ENCODE peak calls at places on chromosomes 12 and 14, in eight cellular contexts. F is PC-3; N is ovary; B is brain microvascular endothelial cell; G is endodermal cell; V is lower leg skin; D is IMR-90; R is CD8-positive, alpha-beta T cell. Z is an unnamed sample.

GRCh38 chr12:49515266-49515665 is 23.6 kb upstream of the KCNH3 start:
- DNase-seq in R (no peak), G (no peak), N (no peak), V (no peak), F (peak; percentile 88), D (peak; percentile 90), B (peak; percentile 79), Z (peak; percentile 84)

GRCh38 chr14:52067873-52068740 is 752 bp downstream of the NID2 start:
- DNase-seq in F (peak; percentile 26), B (no peak), V (no peak), D (peak; percentile 51), G (peak; percentile 84), N (peak; percentile 64), R (no peak), Z (peak; percentile 56)

GRCh38 chr14:33810308-33810707 is 140.6 kb downstream of the EGLN3 start:
- DNase-seq in F (no peak), R (no peak), N (no peak), B (no peak), V (no peak), G (no peak), D (no peak), Z (no peak)

GRCh38 chr12:110010853-110011835 is 11.9 kb downstream of the ANKRD13A start:
- DNase-seq in V (no peak), R (no peak), B (no peak), D (no peak), G (no peak), N (no peak), F (no peak), Z (no peak)

GRCh38 chr12:46357438-46358324 is 14.9 kb downstream of the SLC38A2 start:
- DNase-seq in N (no peak), V (no peak), F (peak; percentile 39), B (peak; percentile 49), R (no peak), D (peak; percentile 93), G (peak; percentile 61), Z (peak; percentile 94)

GRCh38 chr14:102140027-102140749 is 491 bp downstream of the WDR20 start:
- DNase-seq in G (peak; percentile 70), N (no peak), V (peak; percentile 27), R (peak; percentile 12), F (no peak), B (peak; percentile 6), D (no peak), Z (no peak)

GRCh38 chr12:69935651-69936100 is 110.6 kb downstream of the MYRFL start:
- DNase-seq in R (no peak), N (no peak), G (peak; percentile 70), F (no peak), D (no peak), V (peak; percentile 21), B (no peak), Z (no peak)

GRCh38 chr14:105294142-105294597 is 6.6 kb downstream of the BRF1 start:
- DNase-seq in D (peak; percentile 50), V (no peak), N (no peak), B (peak; percentile 55), F (no peak), R (peak; percentile 53), G (no peak), Z (peak; percentile 20)

GRCh38 chr12:12004524-12004923 is 66.2 kb upstream of the BCL2L14 start:
- DNase-seq in G (no peak), D (no peak), F (no peak), B (no peak), R (no peak), V (no peak), N (no peak), Z (no peak)

GRCh38 chr14:73718742-73719251 is 4.6 kb upstream of the PNMA1 start:
- DNase-seq in B (no peak), F (no peak), V (no peak), G (peak; percentile 89), R (no peak), N (peak; percentile 82), D (no peak), Z (no peak)

GRCh38 chr12:9049520-9050133 is 60.3 kb downstream of the KLRG1 start:
- DNase-seq in R (no peak), B (peak; percentile 39), G (no peak), D (peak; percentile 52), F (peak; percentile 56), V (no peak), N (no peak), Z (peak; percentile 73)

GRCh38 chr12:128079-128478 is 61.5 kb downstream of the IQSEC3 start:
- DNase-seq in B (no peak), G (no peak), N (no peak), V (no peak), R (no peak), F (no peak), D (no peak), Z (no peak)

GRCh38 chr14:87990687-87991086 is 2.3 kb downstream of the GALC start:
- DNase-seq in B (no peak), D (no peak), G (no peak), V (peak; percentile 34), R (no peak), N (no peak), F (no peak), Z (no peak)

GRCh38 chr12:69834147-69834546 is 9.1 kb downstream of the MYRFL start:
- DNase-seq in D (no peak), R (no peak), V (no peak), B (no peak), N (no peak), F (no peak), G (no peak), Z (no peak)

GRCh38 chr14:74610866-74611671 is 968 bp downstream of the LTBP2 start:
- DNase-seq in R (no peak), V (no peak), G (peak; percentile 72), F (no peak), N (peak; percentile 54), B (peak; percentile 21), D (peak; percentile 48), Z (peak; percentile 54)

GRCh38 chr14:31133133-31133532 is 74.5 kb downstream of the HECTD1 start:
- DNase-seq in D (no peak), G (no peak), F (no peak), V (no peak), N (no peak), R (no peak), B (no peak), Z (no peak)

GRCh38 chr12:53078425-53079225 is 565 bp downstream of the SPRYD3 start:
- DNase-seq in B (no peak), F (peak; percentile 49), G (no peak), D (peak; percentile 29), V (peak; percentile 36), R (peak; percentile 45), N (peak; percentile 79), Z (peak; percentile 46)

DNA sequence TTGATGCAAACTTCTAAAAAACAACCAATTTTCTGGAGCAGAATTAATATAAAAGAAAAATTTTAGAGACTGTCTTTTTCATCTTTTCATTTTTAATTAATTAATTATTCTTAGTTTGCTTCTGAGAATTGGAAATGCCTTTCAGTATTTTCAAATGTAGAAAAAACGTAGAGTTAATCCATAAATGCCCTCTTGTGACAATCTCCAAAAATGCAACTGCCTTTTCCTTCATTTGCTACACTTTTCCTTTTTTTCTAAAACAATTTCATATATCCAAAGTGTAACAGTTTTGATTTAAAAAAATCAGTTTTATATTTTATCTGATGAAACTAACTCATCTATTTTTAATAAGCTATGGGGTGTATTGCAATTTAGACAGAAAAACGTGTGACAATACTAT is 409.3 kb downstream of the PRKD1 start:
- DNase-seq in B (no peak), F (peak; percentile 39), N (no peak), R (no peak), D (peak; percentile 28), G (no peak), V (no peak), Z (peak; percentile 49)
- TF ChIP-seq CTCF in B (peak; percentile 18), F (peak; percentile 53), N (no peak), R (no peak), D (peak; percentile 58), G (peak; percentile 56), V (no peak), Z (peak; percentile 63)

DNA sequence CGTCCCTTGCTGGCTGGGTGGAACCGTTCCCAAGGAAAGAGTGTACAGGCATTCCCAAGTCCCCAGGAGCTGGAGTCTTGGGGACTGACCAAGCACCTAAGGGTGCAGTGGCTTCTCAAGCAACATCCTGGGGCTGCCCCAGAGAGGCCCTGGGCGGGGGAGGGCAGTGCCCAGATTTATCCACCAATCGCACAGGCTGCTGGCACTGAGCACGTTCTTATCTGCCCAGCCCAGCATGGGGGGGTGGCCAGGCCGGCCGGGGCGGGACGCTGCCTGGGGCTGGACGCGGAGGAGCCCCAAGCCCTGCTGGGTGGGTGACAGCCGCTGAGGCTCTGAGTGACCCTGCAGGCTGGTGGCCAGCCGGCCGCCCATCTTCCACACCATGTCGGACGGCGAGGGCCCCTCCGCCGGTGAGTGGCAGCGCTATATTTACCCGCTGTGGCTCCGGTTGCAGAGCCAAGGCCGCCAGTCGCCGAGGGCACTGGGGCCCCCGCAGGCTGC is 53.4 kb downstream of the CYP46A1 start:
- DNase-seq in R (no peak), D (no peak), N (no peak), V (no peak), B (no peak), F (peak; percentile 69), G (no peak), Z (peak; percentile 49)
- H3K4me3 ChIP-seq in R (no peak overlapping the region), D (peak overlapping the region; percentile 43), N (peak overlapping the region; percentile 42), V (no peak overlapping the region), B (peak overlapping the region; percentile 32), F (peak overlapping the region; percentile 79), G (no peak overlapping the region), Z (peak overlapping the region; percentile 64)

DNA sequence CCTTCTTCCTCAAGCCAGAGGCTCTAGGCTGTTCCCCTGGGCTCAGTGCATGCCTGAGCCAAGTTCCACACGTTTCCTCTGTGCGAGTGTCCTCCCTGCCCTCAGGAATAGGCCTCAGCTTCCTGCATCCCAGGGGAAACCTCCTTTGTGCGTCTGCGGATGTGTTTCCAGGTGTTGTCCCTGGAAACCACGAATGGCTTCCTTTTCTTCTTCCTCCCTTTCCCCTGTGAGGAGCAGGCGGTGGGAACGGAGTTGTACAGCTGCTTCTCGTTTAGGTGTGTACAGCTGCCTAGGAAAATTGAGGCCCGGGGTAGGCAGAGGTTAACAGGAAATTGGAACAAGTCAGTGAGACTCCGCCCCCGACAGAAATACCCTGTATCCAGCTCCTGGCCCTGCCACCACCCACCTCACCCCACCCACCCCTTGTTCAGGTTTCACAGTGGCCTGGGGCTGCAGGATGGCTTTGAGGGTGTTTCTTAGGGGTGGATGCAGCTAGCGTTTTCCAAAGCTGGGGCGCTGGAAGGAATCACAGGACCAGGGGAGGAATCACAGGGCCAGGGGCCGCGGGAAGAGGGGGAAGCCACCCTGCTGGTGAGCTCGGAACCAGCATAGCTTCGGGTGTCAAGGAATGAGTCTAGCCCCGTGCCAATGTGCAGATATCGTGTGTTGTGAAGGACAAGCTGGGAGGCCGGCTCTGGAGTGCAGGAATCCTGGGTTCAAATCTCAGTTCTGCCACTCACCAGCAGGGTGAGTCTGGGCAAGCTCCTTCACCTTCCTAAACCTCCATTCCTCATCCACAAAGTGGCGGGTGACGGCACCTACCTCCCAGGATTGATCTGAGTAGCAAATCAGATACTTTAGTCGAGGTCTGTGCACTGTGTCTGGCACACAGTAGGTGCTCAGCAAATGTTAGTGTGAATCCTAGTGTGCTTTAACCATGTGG is 53.8 kb upstream of the RIN3 start:
- DNase-seq in N (no peak), G (peak; percentile 57), D (no peak), B (no peak), V (no peak), R (no peak), F (no peak), Z (no peak)
- TF ChIP-seq CTCF in N (no peak), G (peak; percentile 57), D (no peak), B (peak; percentile 17), V (no peak), R (no peak), F (no peak), Z (peak; percentile 17)

DNA sequence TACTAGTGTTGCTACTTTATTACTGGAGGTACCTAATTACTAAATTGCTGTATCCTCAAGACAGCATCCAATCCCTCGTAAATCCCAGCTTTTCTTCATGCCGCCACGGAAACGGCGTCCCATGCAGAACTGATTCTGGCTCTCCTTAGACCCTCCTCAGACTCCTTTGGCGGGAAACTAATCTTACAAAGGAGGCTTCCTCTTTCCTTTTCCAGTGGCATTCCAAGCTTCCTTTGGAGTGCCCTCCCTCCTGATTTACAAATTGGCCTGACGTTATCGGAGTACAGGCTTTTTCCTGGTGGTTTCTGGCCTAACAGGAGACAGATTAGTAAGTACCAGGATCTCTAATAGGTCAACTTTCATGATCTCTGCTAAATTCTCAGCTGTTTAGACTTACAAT is 1.4 kb upstream of the ZDHHC17 start:
- DNase-seq in V (no peak), F (no peak), D (no peak), N (no peak), R (no peak), G (peak; percentile 84), B (no peak), Z (peak; percentile 14)
- H3K4me3 ChIP-seq in V (no peak overlapping the region), F (peak overlapping the region; percentile 100), D (no peak overlapping the region), N (no peak overlapping the region), R (no peak overlapping the region), G (peak overlapping the region; percentile 15), B (no peak overlapping the region), Z (no peak overlapping the region)

Z was measured in fibroblast of the aortic adventitia.